ENCODE peak calls at places on chromosomes 4 and X, in six cellular contexts. One of them, this sample, is unnamed.

GRCh38 chr4:145845118-145845517 is 93.5 kb downstream of the ZNF827 start:
- DNase-seq in transverse colon: no peak
- DNase-seq in NT2/D1: no peak
- DNase-seq in EL: no peak
- DNase-seq in SJSA1: no peak
- DNase-seq in NCI-H510A: no peak
- DNase-seq in this sample: no peak

GRCh38 chr4:11618666-11619282 is 190.1 kb upstream of the HS3ST1 start:
- DNase-seq in transverse colon: no peak
- DNase-seq in NT2/D1: no peak
- DNase-seq in EL: no peak
- DNase-seq in SJSA1: no peak
- DNase-seq in NCI-H510A: no peak
- DNase-seq in this sample: no peak

GRCh38 chr4:3252480-3252828 is 3.5 kb downstream of the MSANTD1 start:
- DNase-seq in transverse colon: no peak
- DNase-seq in NT2/D1: no peak
- DNase-seq in EL: no peak
- DNase-seq in SJSA1: no peak
- DNase-seq in NCI-H510A: no peak
- DNase-seq in this sample: no peak

GRCh38 chr4:27930291-27930690 is 1069.7 kb downstream of the STIM2 start:
- DNase-seq in transverse colon: no peak
- DNase-seq in NT2/D1: no peak
- DNase-seq in EL: no peak
- DNase-seq in SJSA1: no peak
- DNase-seq in NCI-H510A: no peak
- DNase-seq in this sample: no peak

GRCh38 chrX:15781964-15782711 is 8.1 kb upstream of the ZRSR2 start:
- DNase-seq in transverse colon: peak; percentile 13
- DNase-seq in NT2/D1: no peak
- DNase-seq in EL: no peak
- DNase-seq in SJSA1: no peak
- DNase-seq in NCI-H510A: no peak
- DNase-seq in this sample: no peak

GRCh38 chrX:68732906-68733493 is 85.5 kb downstream of the STARD8 start:
- DNase-seq in transverse colon: peak; percentile 61
- DNase-seq in NT2/D1: peak; percentile 59
- DNase-seq in EL: peak; percentile 57
- DNase-seq in SJSA1: peak; percentile 53
- DNase-seq in NCI-H510A: peak; percentile 9
- DNase-seq in this sample: peak; percentile 66

GRCh38 chr4:23789765-23790164 is 100.1 kb downstream of the PPARGC1A start:
- DNase-seq in transverse colon: no peak
- DNase-seq in NT2/D1: no peak
- DNase-seq in EL: peak; percentile 83
- DNase-seq in SJSA1: no peak
- DNase-seq in NCI-H510A: no peak
- DNase-seq in this sample: no peak

GRCh38 chrX:115367956-115368355 is 78.4 kb downstream of the LUZP4 start:
- DNase-seq in transverse colon: no peak
- DNase-seq in NT2/D1: no peak
- DNase-seq in EL: peak; percentile 5
- DNase-seq in SJSA1: no peak
- DNase-seq in NCI-H510A: no peak
- DNase-seq in this sample: no peak

GRCh38 chr4:104879367-104879766 is 267.3 kb upstream of the TET2 start:
- DNase-seq in transverse colon: no peak
- DNase-seq in NT2/D1: no peak
- DNase-seq in EL: no peak
- DNase-seq in SJSA1: no peak
- DNase-seq in NCI-H510A: no peak
- DNase-seq in this sample: no peak

GRCh38 chr4:53576676-53577372 is 14.5 kb downstream of the LNX1 start:
- DNase-seq in transverse colon: no peak
- DNase-seq in NT2/D1: no peak
- DNase-seq in EL: peak; percentile 42
- DNase-seq in SJSA1: no peak
- DNase-seq in NCI-H510A: no peak
- DNase-seq in this sample: no peak

GRCh38 chr4:2402053-2402452 is 16.4 kb downstream of the ZFYVE28 start:
- DNase-seq in transverse colon: peak; percentile 88
- DNase-seq in NT2/D1: peak; percentile 86
- DNase-seq in EL: no peak
- DNase-seq in SJSA1: no peak
- DNase-seq in NCI-H510A: peak; percentile 78
- DNase-seq in this sample: no peak

GRCh38 chr4:39353478-39354177 is 12.5 kb downstream of the RFC1 start:
- DNase-seq in transverse colon: no peak
- DNase-seq in NT2/D1: no peak
- DNase-seq in EL: peak; percentile 42
- DNase-seq in SJSA1: no peak
- DNase-seq in NCI-H510A: no peak
- DNase-seq in this sample: peak; percentile 73

GRCh38 chr4:108443585-108443984 is 176.8 kb upstream of the RPL34 start:
- DNase-seq in transverse colon: no peak
- DNase-seq in NT2/D1: no peak
- DNase-seq in EL: no peak
- DNase-seq in SJSA1: no peak
- DNase-seq in NCI-H510A: no peak
- DNase-seq in this sample: no peak

GRCh38 chrX:149513713-149514427 is 8.8 kb upstream of the IDS start:
- DNase-seq in transverse colon: no peak
- DNase-seq in NT2/D1: no peak
- DNase-seq in EL: no peak
- DNase-seq in SJSA1: no peak
- DNase-seq in NCI-H510A: no peak
- DNase-seq in this sample: no peak

GRCh38 chr4:15368906-15369305 is 58.9 kb upstream of the C1QTNF7 start:
- DNase-seq in transverse colon: no peak
- DNase-seq in NT2/D1: no peak
- DNase-seq in EL: peak; percentile 75
- DNase-seq in SJSA1: no peak
- DNase-seq in NCI-H510A: no peak
- DNase-seq in this sample: no peak

GRCh38 chrX:107684956-107685385 is 56.7 kb downstream of the PRPS1 start:
- DNase-seq in transverse colon: peak; percentile 60
- DNase-seq in NT2/D1: no peak
- DNase-seq in EL: peak; percentile 3
- DNase-seq in SJSA1: no peak
- DNase-seq in NCI-H510A: no peak
- DNase-seq in this sample: peak; percentile 16

GRCh38 chrX:111123125-111123524 is 27.1 kb downstream of the PAK3 start:
- DNase-seq in transverse colon: no peak
- DNase-seq in NT2/D1: no peak
- DNase-seq in EL: no peak
- DNase-seq in SJSA1: no peak
- DNase-seq in NCI-H510A: no peak
- DNase-seq in this sample: no peak

GRCh38 chrX:43750248-43750676 is 94.2 kb downstream of the MAOA start:
- DNase-seq in transverse colon: peak; percentile 61
- DNase-seq in NT2/D1: peak; percentile 42
- DNase-seq in EL: peak; percentile 49
- DNase-seq in SJSA1: no peak
- DNase-seq in NCI-H510A: peak; percentile 40
- DNase-seq in this sample: peak; percentile 66